ENCODE peak calls at places on chromosome 17, in ten cellular contexts. D is fibroblast of lung, F is mammary epithelial cell, Z is lung, P is uterus, S is lower lobe of right lung, V is MM.1S, W is adrenal gland, E is right lobe of liver, G is heart left ventricle. C is an unnamed sample. For H3K36me3, the result is how much of the 10 kb centered on the place peaks cover.

GRCh38 chr17:11853321-11854151 is 143.7 kb downstream of the ZNF18 start:
- DNase-seq in V (no peak), D (peak), G (no peak), W (no peak), S (no peak), P (no peak), E (no peak), Z (no peak), F (peak), C (no peak)

GRCh38 chr17:1684307-1685189 is at the start of gene PRPF8:
- DNase-seq in D (peak), P (peak), G (peak), W (peak), E (peak), F (peak), S (peak), Z (peak), V (peak), C (peak)

GRCh38 chr17:16352838-16353701 is at the start of gene CENPV:
- DNase-seq in E (peak), D (peak), F (peak), P (peak), S (peak), G (peak), V (no peak), Z (peak), W (peak), C (no peak)

GRCh38 chr17:50452627-50453300 is 15.9 kb downstream of the CHAD start:
- DNase-seq in D (no peak), Z (no peak), G (no peak), S (no peak), W (no peak), E (no peak), P (no peak), V (no peak), F (peak), C (no peak)

GRCh38 chr17:8226536-8227237 is 16.3 kb upstream of the AURKB start:
- DNase-seq in Z (peak), S (peak), P (peak), D (peak), E (peak), G (peak), W (peak), V (no peak), F (peak), C (no peak)

GRCh38 chr17:78242024-78242742 is 10.8 kb downstream of the TMEM235 start:
- DNase-seq in E (no peak), Z (no peak), S (no peak), G (no peak), V (no peak), W (no peak), P (no peak), D (peak), F (no peak), C (no peak)

GRCh38 chr17:9016941-9017552 is 4.3 kb upstream of the NTN1 start:
- DNase-seq in E (no peak), D (no peak), S (no peak), W (no peak), Z (no peak), F (no peak), G (no peak), P (no peak), V (no peak), C (no peak)

GRCh38 chr17:73874008-73874407 is 229.8 kb upstream of the SDK2 start:
- DNase-seq in F (peak), Z (no peak), G (no peak), W (no peak), E (no peak), V (no peak), P (no peak), D (no peak), S (no peak), C (no peak)

GRCh38 chr17:79294459-79295071 is 219.9 kb downstream of the ENGASE start:
- DNase-seq in S (peak), V (peak), W (peak), E (peak), P (peak), Z (peak), D (peak), F (peak), G (peak), C (no peak)

GRCh38 chr17:73787721-73788051 is 143.4 kb upstream of the SDK2 start:
- DNase-seq in V (no peak), W (no peak), G (no peak), P (no peak), S (no peak), D (no peak), F (no peak), Z (no peak), E (no peak), C (no peak)

GRCh38 chr17:4520881-4521600 is 22.4 kb downstream of the SPNS2 start:
- DNase-seq in W (no peak), F (peak), E (no peak), G (no peak), V (no peak), D (no peak), S (peak), P (no peak), Z (peak), C (no peak)

GRCh38 chr17:12977008-12977751 is 40.6 kb downstream of the ELAC2 start:
- DNase-seq in F (no peak), G (no peak), Z (no peak), P (no peak), W (no peak), V (no peak), D (peak), E (no peak), S (no peak), C (no peak)

GRCh38 chr17:5821057-5821456 is 236.7 kb upstream of the NLRP1 start:
- DNase-seq in P (no peak), D (peak), V (no peak), E (no peak), W (no peak), F (peak), Z (peak), S (no peak), G (no peak), C (no peak)

GRCh38 chr17:50147841-50148225 is 2.6 kb downstream of the PPP1R9B start:
- DNase-seq in D (no peak), F (no peak), P (no peak), S (no peak), W (no peak), Z (no peak), V (no peak), E (peak), G (no peak), C (no peak)

GRCh38 chr17:2755941-2756724 is 6.7 kb upstream of the CCDC92B start:
- DNase-seq in W (no peak), Z (no peak), G (no peak), V (no peak), F (no peak), S (no peak), D (no peak), E (no peak), P (no peak), C (no peak)

GRCh38 chr17:79631640-79632431 is 21.0 kb upstream of the RBFOX3 start:
- DNase-seq in S (peak), D (no peak), Z (no peak), V (no peak), W (peak), P (no peak), G (peak), E (peak), F (no peak), C (no peak)

DNA sequence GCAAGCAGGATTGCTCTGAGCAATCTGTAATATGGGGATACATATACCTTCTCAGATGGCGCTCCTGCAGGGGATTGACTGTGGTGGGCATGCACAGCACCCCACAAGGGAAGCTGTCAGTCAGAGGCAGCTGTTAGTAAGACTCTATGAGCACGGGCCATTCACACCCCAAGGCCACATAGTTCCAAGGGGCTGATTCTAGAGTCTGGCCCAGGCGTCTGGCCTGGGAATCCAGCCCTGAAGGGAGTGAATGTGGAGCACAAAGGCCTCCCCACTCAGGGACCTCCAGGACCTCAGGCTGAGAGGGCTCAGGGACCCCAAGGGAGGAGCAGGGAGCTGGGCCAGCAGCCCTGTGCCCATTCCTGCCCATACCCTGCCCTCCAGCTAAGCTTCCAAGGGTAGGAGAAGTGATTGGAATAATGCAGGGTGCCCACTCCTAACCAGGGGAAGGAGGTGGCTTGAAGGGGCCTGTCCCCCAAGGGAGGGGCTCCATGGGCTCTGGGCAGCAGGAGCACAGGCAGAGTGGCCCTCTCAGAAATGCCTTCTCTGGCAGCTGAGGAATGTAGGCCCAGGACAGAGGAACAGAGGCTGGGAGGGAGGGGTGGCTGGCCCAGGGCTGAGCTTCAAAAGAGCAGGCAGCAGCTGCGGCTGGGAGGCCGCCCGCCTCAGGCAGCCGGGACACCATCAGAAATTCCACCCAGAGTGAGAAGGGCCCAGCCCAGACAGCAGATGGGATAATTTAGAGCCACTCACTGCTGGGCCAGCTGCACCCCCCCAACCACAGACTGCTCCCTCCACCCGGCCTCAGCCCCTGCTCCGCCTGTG is 48.9 kb upstream of the MRPS23 start:
- DNase-seq in E (no peak), Z (peak), D (peak), W (peak), V (no peak), F (no peak), G (peak), P (peak), S (peak), C (no peak)
- H3K4me3 ChIP-seq in E (no peak), Z (no peak), D (no peak), W (no peak), V (no peak), F (no peak), G (no peak), P (no peak), S (no peak), C (no peak)

DNA sequence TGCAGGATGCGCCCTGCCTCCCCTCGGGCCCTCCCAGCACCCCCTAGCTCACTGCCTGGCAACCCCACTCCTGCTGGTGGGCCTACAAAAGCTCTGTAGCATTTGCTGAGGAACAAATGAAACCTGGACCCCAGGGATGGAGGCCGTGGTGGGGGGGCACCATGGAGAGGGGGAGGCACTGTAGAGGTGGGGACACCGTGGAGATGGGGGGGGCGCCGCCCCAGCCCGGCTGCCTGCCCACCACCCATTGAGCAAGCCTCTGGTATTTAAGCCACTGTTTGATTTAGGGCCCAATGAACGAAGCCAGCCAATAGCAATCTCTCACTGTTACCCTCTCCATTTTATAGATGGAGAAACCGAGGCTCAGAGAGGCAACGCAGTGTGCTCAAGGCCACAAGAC is 13.1 kb upstream of the SLC38A10 start:
- DNase-seq in E (no peak), G (no peak), V (no peak), F (no peak), Z (no peak), S (no peak), P (no peak), W (no peak), D (no peak), C (no peak)
- H3K36me3 ChIP-seq in E (under half), G (under half), V (under half), F (under half), Z (under half), S (under half), P (under half), W (under half), D (under half), C (under half)

GRCh38 chr17:45313927-45314760 is 2.7 kb downstream of the MAP3K14 start:
- DNase-seq in W (no peak), S (no peak), E (no peak), F (no peak), V (no peak), D (no peak), Z (no peak), G (no peak), P (no peak), C (no peak)
- H3K4me3 ChIP-seq in W (no peak), S (peak), E (peak), F (peak), V (peak), D (peak), Z (no peak), G (peak), P (no peak), C (peak)

GRCh38 chr17:76684756-76685155 is 26.0 kb downstream of the MXRA7 start:
- DNase-seq in P (no peak), Z (no peak), F (no peak), S (no peak), G (no peak), D (no peak), W (no peak), E (no peak), V (no peak), C (no peak)
- H3K36me3 ChIP-seq in P (under half), Z (under half), F (under half), S (under half), G (half or more), D (under half), W (under half), E (under half), V (under half), C (under half)

DNA sequence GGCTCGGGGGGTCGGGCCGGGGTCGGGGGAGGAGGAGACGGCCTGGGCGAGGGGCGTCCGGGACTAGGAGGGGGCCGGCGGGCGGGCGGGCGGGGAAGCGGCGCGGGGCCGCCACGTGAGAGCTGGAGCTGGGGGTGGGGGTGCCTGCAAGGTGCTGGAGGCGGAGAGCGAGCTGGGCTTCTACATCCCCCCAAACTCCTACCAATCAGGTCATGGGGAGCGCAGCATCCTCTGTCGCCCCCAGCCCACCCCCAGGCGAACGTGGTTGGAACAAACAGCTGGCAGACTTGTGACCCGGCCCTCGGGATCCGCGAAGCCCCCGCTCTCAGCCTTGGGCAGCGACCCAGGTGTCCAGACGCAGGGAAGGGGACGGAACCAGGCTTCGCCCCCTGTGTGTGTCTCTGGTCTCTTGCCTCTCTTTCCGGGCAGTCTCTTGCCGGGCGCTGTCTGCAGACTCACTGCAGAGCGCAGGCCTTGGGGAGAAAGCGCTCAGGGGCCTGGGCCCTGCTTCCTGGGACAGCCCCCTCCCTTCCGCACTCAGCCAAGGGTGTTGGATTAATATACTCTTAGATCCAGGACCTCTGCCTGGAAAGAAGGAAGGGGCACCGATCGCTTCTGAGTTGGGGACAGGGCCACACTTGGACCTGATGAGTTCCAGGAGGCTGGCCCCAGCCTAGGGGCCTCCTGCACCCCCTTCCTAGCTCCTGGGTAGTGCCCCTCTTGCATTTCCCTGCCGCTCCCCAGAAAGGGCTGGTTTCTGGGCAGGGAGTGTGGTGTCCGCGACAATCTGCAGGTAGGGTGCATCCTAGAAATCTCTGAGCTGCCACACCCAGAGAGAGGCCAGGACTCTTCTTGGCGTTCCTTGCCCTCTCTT is 730 bp downstream of the RASL10B start:
- DNase-seq in Z (no peak), E (no peak), S (no peak), D (no peak), W (no peak), G (no peak), V (no peak), F (no peak), P (no peak), C (no peak)
- H3K4me3 ChIP-seq in Z (peak), E (peak), S (peak), D (peak), W (peak), G (peak), V (no peak), F (no peak), P (peak), C (peak)

GRCh38 chr17:29643817-29644160 is 21.1 kb upstream of the CORO6 start:
- DNase-seq in W (no peak), E (no peak), F (no peak), P (no peak), G (no peak), V (no peak), D (no peak), S (no peak), Z (no peak), C (no peak)
- H3K36me3 ChIP-seq in W (under half), E (under half), F (under half), P (under half), G (under half), V (under half), D (under half), S (under half), Z (under half), C (under half)

GRCh38 chr17:40073454-40074174 is 10.8 kb downstream of the THRA start:
- DNase-seq in W (no peak), F (no peak), D (no peak), P (no peak), E (no peak), Z (no peak), G (no peak), V (no peak), S (no peak), C (no peak)

GRCh38 chr17:40072481-40073346 is 9.9 kb downstream of the THRA start:
- DNase-seq in P (peak), V (no peak), G (no peak), E (no peak), S (no peak), Z (no peak), D (no peak), F (no peak), W (no peak), C (no peak)

GRCh38 chr17:40070644-40070894 is 7.8 kb downstream of the THRA start:
- DNase-seq in E (no peak), Z (no peak), V (no peak), F (no peak), S (no peak), P (no peak), D (no peak), W (no peak), G (no peak), C (no peak)

GRCh38 chr17:40070895-40071719 is 8.3 kb downstream of the THRA start:
- DNase-seq in F (no peak), W (peak), Z (peak), E (no peak), V (no peak), P (peak), G (peak), S (peak), D (no peak), C (no peak)

GRCh38 chr17:40071720-40072480 is 9.1 kb downstream of the THRA start:
- DNase-seq in V (no peak), Z (peak), F (no peak), D (no peak), G (peak), P (peak), E (peak), S (peak), W (peak), C (peak)
- H3K4me3 ChIP-seq in V (no peak), Z (no peak), F (no peak), D (peak), G (peak), P (peak), E (no peak), S (peak), W (peak), C (peak)

GRCh38 chr17:75502072-75502745 is 13.1 kb downstream of the CASKIN2 start:
- DNase-seq in V (no peak), F (no peak), Z (no peak), W (peak), D (no peak), S (peak), E (peak), G (no peak), P (no peak), C (no peak)

GRCh38 chr17:75500419-75501216 is 14.7 kb downstream of the CASKIN2 start:
- DNase-seq in F (no peak), Z (no peak), D (no peak), E (peak), G (no peak), P (no peak), S (peak), V (no peak), W (no peak), C (no peak)

GRCh38 chr17:75503337-75503950 is 11.9 kb downstream of the CASKIN2 start:
- DNase-seq in G (no peak), E (peak), D (no peak), P (no peak), V (no peak), Z (no peak), F (no peak), S (peak), W (no peak), C (no peak)

GRCh38 chr17:75502746-75503329 is 12.5 kb downstream of the CASKIN2 start:
- DNase-seq in S (peak), E (peak), V (no peak), F (no peak), G (no peak), W (no peak), Z (no peak), D (no peak), P (no peak), C (no peak)

GRCh38 chr17:75501378-75502071 is 13.8 kb downstream of the CASKIN2 start:
- DNase-seq in E (no peak), D (no peak), P (no peak), F (no peak), V (no peak), G (no peak), Z (no peak), W (peak), S (peak), C (no peak)
- H3K36me3 ChIP-seq in E (under half), D (under half), P (under half), F (under half), V (under half), G (half or more), Z (under half), W (under half), S (half or more), C (under half)

DNA sequence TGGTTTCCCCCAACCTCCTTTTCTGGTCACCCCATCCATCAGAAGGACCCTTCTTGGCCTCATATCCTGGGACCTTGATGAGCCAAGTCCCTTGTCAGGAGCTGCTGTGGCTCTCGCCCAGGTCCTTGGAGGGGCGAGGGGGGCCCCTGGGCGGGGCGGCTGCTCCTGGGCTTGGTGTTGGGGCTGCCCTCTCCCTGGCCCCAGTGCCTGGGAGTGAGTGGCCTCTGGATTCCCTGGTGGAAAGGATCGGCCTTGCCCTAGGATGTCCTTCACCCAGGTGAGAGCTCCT is 6.2 kb upstream of the NOTUM start:
- DNase-seq in E (no peak), G (no peak), P (no peak), D (no peak), F (no peak), W (no peak), Z (no peak), V (no peak), S (no peak), C (no peak)
- H3K4me3 ChIP-seq in E (no peak), G (no peak), P (no peak), D (peak), F (no peak), W (no peak), Z (no peak), V (no peak), S (peak), C (no peak)

DNA sequence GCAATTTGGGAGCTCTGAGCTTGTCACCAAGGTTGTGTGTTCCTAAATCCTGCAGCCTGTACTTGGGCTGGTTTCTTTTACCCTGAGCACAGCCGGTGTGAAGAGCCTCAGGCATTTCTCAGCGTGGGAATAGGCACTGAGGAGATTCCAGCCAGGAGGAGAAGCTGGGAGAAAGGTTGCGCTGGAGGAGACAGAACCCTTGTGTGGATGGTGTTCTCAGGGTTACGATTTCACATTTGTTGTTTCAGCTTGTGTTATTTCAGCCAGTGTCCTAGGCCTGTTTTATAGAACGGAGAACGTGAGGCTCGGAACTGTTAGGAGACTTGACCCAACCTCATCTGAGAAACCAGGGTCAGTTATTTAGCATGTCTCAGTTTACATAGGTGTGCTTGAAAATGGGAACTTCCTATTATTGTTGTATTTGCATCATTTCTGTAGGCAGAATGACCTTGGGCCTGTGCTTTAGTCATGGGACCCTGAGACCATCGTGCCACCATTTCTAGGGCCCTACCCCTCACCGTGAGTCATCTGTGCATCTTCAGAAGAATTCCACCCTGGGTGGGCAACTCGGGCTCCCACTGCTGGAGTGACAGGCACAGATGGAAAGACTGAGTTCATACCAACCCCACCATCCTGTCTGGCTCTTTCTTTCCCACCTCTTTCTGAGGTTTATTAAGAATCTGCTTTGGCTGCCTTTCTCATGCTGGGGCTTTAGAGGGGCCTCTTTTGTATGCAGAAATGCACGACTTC is 134.9 kb downstream of the MSI2 start:
- DNase-seq in S (no peak), P (no peak), D (no peak), W (no peak), V (no peak), G (no peak), F (no peak), Z (no peak), E (no peak), C (no peak)
- H3K36me3 ChIP-seq in S (under half), P (under half), D (under half), W (under half), V (under half), G (under half), F (under half), Z (under half), E (under half), C (under half)